ENCODE peak calls at places on chromosomes 3 and 15, in six cellular contexts. M is psoas muscle, A is uterus, O is neural progenitor cell, I is GM23338, Z is tibial artery. L is an unnamed sample.
A peak's percentile ranks its signal among the peaks of the same experiment; 100 is the strongest.

GRCh38 chr3:34696831-34697230 is 898.4 kb downstream of the PDCD6IP start:
- DNase-seq in Z (no peak), O (no peak), I (no peak), A (no peak), M (no peak), L (no peak)

GRCh38 chr15:69735126-69735525 is 282.5 kb downstream of the RPLP1 start:
- DNase-seq in A (no peak), O (peak; percentile 24), M (no peak), Z (no peak), I (peak; percentile 50), L (no peak)

GRCh38 chr3:42666022-42666421 is 12.5 kb downstream of the ZBTB47 start:
- DNase-seq in Z (peak; percentile 68), A (no peak), O (no peak), I (no peak), M (no peak), L (no peak)

GRCh38 chr15:92733934-92734521 is 78.5 kb upstream of the FAM174B start:
- DNase-seq in O (no peak), Z (no peak), I (peak; percentile 74), M (peak; percentile 20), A (peak; percentile 25), L (peak; percentile 68)

GRCh38 chr15:44458429-44458828 is 31.0 kb downstream of the CTDSPL2 start:
- DNase-seq in I (no peak), A (no peak), M (no peak), Z (no peak), O (no peak), L (no peak)

GRCh38 chr3:193826126-193826795 is 233.3 kb downstream of the OPA1 start:
- DNase-seq in Z (no peak), M (peak; percentile 33), A (no peak), O (no peak), I (no peak), L (peak; percentile 60)

GRCh38 chr3:61343543-61343942 is 92.3 kb upstream of the FHIT start:
- DNase-seq in Z (no peak), O (no peak), A (no peak), M (no peak), I (no peak), L (no peak)

GRCh38 chr15:46413799-46414198 is 779.0 kb downstream of the SQOR start:
- DNase-seq in O (no peak), Z (no peak), A (no peak), M (no peak), I (no peak), L (no peak)

GRCh38 chr15:71191296-71191695 is 76.0 kb downstream of the THSD4 start:
- DNase-seq in A (no peak), O (no peak), M (no peak), Z (no peak), I (no peak), L (no peak)

GRCh38 chr3:100427694-100428093 is 26.4 kb downstream of the LNP1 start:
- DNase-seq in O (no peak), I (no peak), Z (no peak), A (no peak), M (no peak), L (no peak)

GRCh38 chr3:24255414-24255813 is 239.2 kb downstream of the THRB start:
- DNase-seq in Z (no peak), A (no peak), M (no peak), I (no peak), O (no peak), L (no peak)

GRCh38 chr3:36124118-36124796 is 256.0 kb upstream of the STAC start:
- DNase-seq in I (peak; percentile 87), A (no peak), M (no peak), Z (no peak), O (peak; percentile 83), L (peak; percentile 90)

GRCh38 chr3:44802006-44802405 is 40.4 kb downstream of the KIF15 start:
- DNase-seq in I (no peak), O (no peak), A (no peak), Z (no peak), M (no peak), L (no peak)

GRCh38 chr3:149468504-149469212 is 5.8 kb upstream of the TM4SF4 start:
- DNase-seq in Z (no peak), I (no peak), M (no peak), O (no peak), A (no peak), L (no peak)

GRCh38 chr3:47803478-47804025 is 614 bp downstream of the DHX30 start:
- DNase-seq in O (no peak), A (no peak), I (no peak), Z (no peak), M (no peak), L (no peak)

GRCh38 chr15:29674661-29675533 is 147.4 kb downstream of the TJP1 start:
- DNase-seq in M (no peak), I (peak; percentile 95), O (peak; percentile 94), Z (no peak), A (peak; percentile 39), L (peak; percentile 97)

GRCh38 chr3:69649120-69649519 is 90.1 kb upstream of the MITF start:
- DNase-seq in I (no peak), M (no peak), Z (no peak), A (no peak), O (no peak), L (no peak)

GRCh38 chr15:41790756-41791546 is 16.7 kb downstream of the MAPKBP1 start:
- DNase-seq in O (no peak), M (no peak), A (no peak), I (peak; percentile 27), Z (no peak), L (no peak)

GRCh38 chr3:122003596-122003995 is 18.5 kb downstream of the ILDR1 start:
- DNase-seq in A (no peak), Z (no peak), I (no peak), M (no peak), O (no peak), L (no peak)

GRCh38 chr3:195117978-195118581 is 152.9 kb downstream of the XXYLT1 start:
- DNase-seq in A (no peak), M (no peak), I (peak; percentile 53), Z (no peak), O (no peak), L (peak; percentile 79)

GRCh38 chr3:192911293-192911692 is 6.4 kb downstream of the MB21D2 start:
- DNase-seq in M (no peak), O (no peak), I (no peak), Z (no peak), A (no peak), L (no peak)

GRCh38 chr3:15645246-15645645 is 43.7 kb downstream of the BTD start:
- DNase-seq in Z (no peak), I (no peak), M (no peak), A (no peak), O (no peak), L (no peak)

GRCh38 chr3:10992946-10993728 is 589 bp downstream of the SLC6A1 start:
- DNase-seq in A (peak; percentile 16), Z (no peak), O (peak; percentile 39), I (peak; percentile 53), M (no peak), L (peak; percentile 71)

GRCh38 chr3:180176059-180176458 is 139.3 kb upstream of the PEX5L start:
- DNase-seq in I (no peak), Z (no peak), O (no peak), M (no peak), A (no peak), L (no peak)

GRCh38 chr3:36943601-36944000 is 1.3 kb downstream of the TRANK1 start:
- DNase-seq in O (peak; percentile 32), M (no peak), I (peak; percentile 47), Z (no peak), A (no peak), L (peak; percentile 56)

GRCh38 chr3:189165092-189165491 is 6.7 kb upstream of the TPRG1 start:
- DNase-seq in A (no peak), Z (no peak), M (no peak), I (no peak), O (no peak), L (no peak)

GRCh38 chr15:33737687-33738606 is 230.3 kb upstream of the CHRM5 start:
- DNase-seq in Z (no peak), A (no peak), I (peak; percentile 81), M (no peak), O (peak; percentile 74), L (peak; percentile 87)

GRCh38 chr3:184591789-184592188 is 30.2 kb downstream of the EPHB3 start:
- DNase-seq in A (no peak), I (no peak), O (no peak), M (no peak), Z (no peak), L (no peak)
- TF ChIP-seq CTCF in A (no peak), I (no peak), O (no peak), M (no peak), Z (no peak), L (no peak)

DNA sequence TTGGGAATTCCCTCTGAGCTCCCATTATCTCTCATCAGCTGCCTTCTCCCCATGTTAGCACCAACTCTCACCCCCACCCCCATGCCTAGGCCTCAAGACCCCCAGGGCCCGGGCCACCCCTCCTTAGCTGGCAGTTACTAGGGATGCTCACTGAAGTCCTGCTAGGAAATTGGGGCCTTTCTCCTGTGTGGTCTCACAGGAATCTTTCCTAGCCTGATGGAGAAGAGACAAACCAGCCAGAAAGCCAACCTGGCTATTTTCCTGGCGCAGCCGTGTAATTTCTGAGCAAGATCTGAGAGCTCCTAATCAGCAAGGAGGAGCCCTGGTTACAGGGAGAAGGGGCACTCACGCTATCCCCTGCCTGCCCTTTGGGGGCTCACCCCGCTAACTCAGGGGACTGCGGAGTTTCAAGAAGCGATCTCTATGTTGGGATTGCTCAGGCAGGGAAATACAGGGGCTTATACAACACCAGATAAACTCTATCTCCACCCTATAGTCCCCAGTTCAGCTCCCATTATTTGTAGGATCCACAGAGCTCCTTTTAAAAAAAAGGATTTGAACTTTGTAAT is 25.1 kb downstream of the NR2F2 start:
- DNase-seq in Z (no peak), M (no peak), A (no peak), O (peak; percentile 56), I (peak; percentile 6), L (no peak)
- H3K27me3 ChIP-seq in Z (no peaks in the 10 kb centered on the region), M (peaks cover 67% of the 10 kb centered on the region), A (no peaks in the 10 kb centered on the region), O (peaks cover 96% of the 10 kb centered on the region), I (peaks cover 100% of the 10 kb centered on the region), L (peaks cover 100% of the 10 kb centered on the region)

DNA sequence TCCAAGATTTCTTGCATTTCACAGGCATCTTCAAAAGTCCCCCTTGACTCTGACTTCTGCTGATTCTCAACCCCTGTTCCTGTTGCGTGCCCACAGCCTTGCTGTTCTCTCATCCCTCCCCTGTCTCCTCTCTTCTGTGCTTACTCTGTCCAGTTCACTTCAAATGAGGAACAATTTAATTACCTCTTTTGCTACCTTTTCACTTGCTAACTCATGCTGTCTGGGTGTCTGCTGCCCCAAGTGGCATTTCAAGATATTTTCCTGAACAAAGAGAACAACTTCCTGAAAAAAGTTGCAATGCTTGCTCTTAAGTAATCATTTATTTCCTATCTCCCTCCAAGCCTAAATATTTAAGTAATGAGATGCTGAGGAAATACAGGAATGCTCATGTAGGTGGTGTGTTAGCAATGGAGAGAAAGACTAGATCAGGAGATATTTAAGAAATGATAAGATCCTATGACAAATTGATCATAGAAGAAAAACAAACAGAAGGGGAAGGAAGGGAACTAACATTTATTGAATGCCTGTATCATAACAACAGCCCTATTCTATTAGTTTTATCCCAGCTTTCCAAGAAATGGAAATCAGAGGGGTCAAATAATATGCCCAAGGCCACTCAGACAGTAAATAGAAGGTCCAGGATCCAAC is 42.2 kb downstream of the SV2B start:
- DNase-seq in M (no peak), O (peak; percentile 22), Z (no peak), I (peak; percentile 56), A (no peak), L (peak; percentile 50)
- TF ChIP-seq CTCF in M (no peak), O (peak; percentile 65), Z (no peak), I (peak; percentile 72), A (no peak), L (peak; percentile 79)

DNA sequence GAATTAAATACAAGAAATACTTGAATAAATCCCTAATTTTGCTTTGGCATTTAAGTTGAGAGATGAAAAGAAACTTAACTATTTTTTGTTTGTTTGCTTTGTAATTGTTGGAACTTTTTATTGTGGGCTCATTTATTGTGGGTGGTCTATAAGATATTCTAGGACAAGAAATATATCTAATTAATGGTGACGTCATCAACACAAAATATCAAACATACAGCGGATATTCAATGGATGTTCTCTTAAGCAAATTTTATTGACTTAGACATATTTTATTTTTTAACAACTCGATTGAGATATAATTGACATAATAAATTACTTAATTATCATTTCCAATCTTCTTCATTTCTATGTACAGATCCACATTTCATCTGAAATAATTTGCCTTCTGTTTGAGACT is 30.0 kb downstream of the SYNPR start:
- DNase-seq in A (no peak), I (no peak), Z (no peak), M (no peak), O (no peak), L (no peak)
- H3K27me3 ChIP-seq in A (no peaks in the 10 kb centered on the region), I (peaks cover 100% of the 10 kb centered on the region), Z (no peaks in the 10 kb centered on the region), M (no peaks in the 10 kb centered on the region), O (peaks cover 33% of the 10 kb centered on the region), L (peaks cover 39% of the 10 kb centered on the region)